ENCODE peak calls at places on chromosomes 1 and 21, in five cellular contexts. E is ACHN, H is AG09309, Z is heart right ventricle, S is HT1080. V is an unnamed sample.

GRCh38 chr1:73886721-73887120 is 311.3 kb downstream of the LRRIQ3 start:
- DNase-seq in E (no peak), Z (no peak), S (no peak), H (no peak), V (no peak)

GRCh38 chr1:26320896-26321295 is 3.1 kb downstream of the CD52 start:
- DNase-seq in Z (no peak), S (no peak), E (no peak), H (no peak), V (no peak)

GRCh38 chr1:2639607-2640521 is 7.0 kb upstream of the MMEL1 start:
- DNase-seq in H (no peak), S (no peak), E (no peak), Z (no peak), V (no peak)

GRCh38 chr1:205495237-205495823 is 9.1 kb upstream of the CDK18 start:
- DNase-seq in S (no peak), H (no peak), Z (peak), E (no peak), V (no peak)

GRCh38 chr1:186442651-186443114 is 18.2 kb downstream of the PDC start:
- DNase-seq in E (no peak), Z (no peak), S (peak), H (peak), V (no peak)

GRCh38 chr1:218585565-218586184 is 240.5 kb downstream of the TGFB2 start:
- DNase-seq in E (no peak), S (peak), H (no peak), Z (no peak), V (peak)

GRCh38 chr21:30580132-30580531 is 10.1 kb downstream of the KRTAP22-2 start:
- DNase-seq in Z (no peak), H (no peak), E (no peak), S (no peak), V (no peak)

GRCh38 chr1:1677718-1678580 is 14.6 kb downstream of the SLC35E2B start:
- DNase-seq in Z (peak), S (no peak), E (no peak), H (no peak), V (no peak)

GRCh38 chr1:169107673-169108160 is 1.2 kb downstream of the ATP1B1 start:
- DNase-seq in E (peak), H (no peak), S (peak), Z (no peak), V (no peak)

GRCh38 chr1:165403835-165404482 is 41.0 kb downstream of the RXRG start:
- DNase-seq in Z (no peak), S (peak), E (peak), H (no peak), V (no peak)

GRCh38 chr1:213586609-213586972 is 401.2 kb upstream of the PROX1 start:
- DNase-seq in S (no peak), E (no peak), H (no peak), Z (no peak), V (no peak)

GRCh38 chr1:165641276-165641987 is 10.4 kb downstream of the MGST3 start:
- DNase-seq in S (peak), H (no peak), E (no peak), Z (no peak), V (no peak)

GRCh38 chr1:220886470-220887201 is 7.4 kb downstream of the HLX start:
- DNase-seq in S (no peak), Z (no peak), E (no peak), H (no peak), V (no peak)

GRCh38 chr1:38038836-38039235 is 7.8 kb downstream of the POU3F1 start:
- DNase-seq in E (peak), Z (no peak), S (peak), H (no peak), V (no peak)

GRCh38 chr1:153291514-153291913 is 21.2 kb downstream of the PGLYRP3 start:
- DNase-seq in Z (no peak), S (no peak), E (no peak), H (no peak), V (no peak)

GRCh38 chr1:19478241-19478780 is 7.0 kb downstream of the CAPZB start:
- DNase-seq in E (no peak), Z (no peak), S (no peak), H (no peak), V (no peak)

GRCh38 chr21:36175771-36176565 is 19.3 kb downstream of the DOP1B start:
- DNase-seq in H (no peak), S (no peak), Z (no peak), E (no peak), V (no peak)

GRCh38 chr1:71087060-71087459 is 6.2 kb upstream of the ZRANB2 start:
- DNase-seq in E (no peak), H (no peak), S (no peak), Z (no peak), V (no peak)

GRCh38 chr1:96464159-96464558 is 257.4 kb upstream of the PTBP2 start:
- DNase-seq in Z (no peak), S (no peak), H (no peak), E (no peak), V (no peak)

GRCh38 chr21:44932366-44933181 is 7.3 kb upstream of the SLX9 start:
- DNase-seq in Z (peak), S (no peak), E (peak), H (no peak), V (no peak)

GRCh38 chr1:184387871-184388670 is 1.2 kb downstream of the C1orf21 start:
- DNase-seq in Z (peak), S (peak), E (peak), H (peak), V (peak)

GRCh38 chr1:98251497-98251896 is 330.7 kb upstream of the DPYD start:
- DNase-seq in S (no peak), Z (no peak), E (no peak), H (no peak), V (no peak)

GRCh38 chr1:114509596-114510234 is 1.3 kb downstream of the TRIM33 start:
- DNase-seq in S (peak), E (no peak), H (no peak), Z (no peak), V (no peak)